ENCODE peak calls at places on chromosomes 2 and 18, in ten cellular contexts. M, N, B, H, K, C, S, L, P and G are unnamed samples.

GRCh38 chr18:52588916-52589315 is 248.9 kb downstream of the DCC start:
- DNase-seq in P (peak; percentile 56), B (no peak), C (no peak), H (no peak), L (no peak), N (no peak), S (no peak), M (peak; percentile 30), K (no peak), G (no peak)

GRCh38 chr18:48391863-48392262 is 17.3 kb downstream of the ZBTB7C start:
- DNase-seq in S (peak; percentile 43), K (no peak), N (peak; percentile 38), B (no peak), C (no peak), M (no peak), P (no peak), L (no peak), H (peak; percentile 40), G (no peak)

GRCh38 chr2:207200136-207200535 is 34.4 kb upstream of the KLF7 start:
- DNase-seq in N (no peak), P (no peak), S (no peak), K (no peak), H (no peak), L (no peak), C (no peak), B (no peak), M (no peak), G (no peak)

GRCh38 chr2:16045653-16046352 is 105.5 kb downstream of the MYCN start:
- DNase-seq in P (no peak), B (no peak), S (no peak), M (no peak), H (no peak), L (no peak), N (no peak), C (no peak), K (no peak), G (no peak)

GRCh38 chr18:80194874-80195570 is 52.3 kb downstream of the PARD6G start:
- DNase-seq in B (no peak), K (no peak), L (no peak), H (no peak), S (no peak), N (no peak), C (no peak), M (no peak), P (no peak), G (no peak)

GRCh38 chr2:172713365-172713875 is 22.2 kb upstream of the RAPGEF4 start:
- DNase-seq in S (no peak), B (no peak), N (no peak), H (no peak), M (no peak), P (no peak), K (no peak), C (no peak), L (no peak), G (peak; percentile 50)

GRCh38 chr18:23479829-23480505 is 23.3 kb upstream of the RMC1 start:
- DNase-seq in P (no peak), N (no peak), M (no peak), L (no peak), S (no peak), B (no peak), K (no peak), H (no peak), C (no peak), G (no peak)

GRCh38 chr18:57931038-57931437 is 113.0 kb upstream of the NEDD4L start:
- DNase-seq in L (no peak), C (no peak), M (no peak), S (peak; percentile 39), K (no peak), N (no peak), B (no peak), H (no peak), P (no peak), G (no peak)

GRCh38 chr2:88245109-88245508 is 75.0 kb downstream of the THNSL2 start:
- DNase-seq in H (no peak), N (no peak), L (no peak), B (no peak), M (no peak), C (no peak), K (no peak), S (no peak), P (no peak), G (no peak)

GRCh38 chr2:172859821-172860707 is 124.4 kb downstream of the RAPGEF4 start:
- DNase-seq in S (no peak), N (no peak), C (no peak), K (no peak), L (no peak), M (no peak), P (peak; percentile 12), H (no peak), B (no peak), G (no peak)

GRCh38 chr2:155412599-155412998 is 714.1 kb downstream of the KCNJ3 start:
- DNase-seq in K (no peak), N (no peak), M (no peak), H (no peak), B (no peak), L (no peak), P (no peak), C (no peak), S (no peak), G (no peak)

GRCh38 chr2:218655751-218656150 is 3.7 kb downstream of the ZNF142 start:
- DNase-seq in L (no peak), M (no peak), K (no peak), C (no peak), H (no peak), S (no peak), P (no peak), B (no peak), N (no peak), G (no peak)
- H3K27ac ChIP-seq in L (no peak overlapping the region), M (no peak overlapping the region), K (no peak overlapping the region), C (no peak overlapping the region), H (peak overlapping the region; percentile 78), S (no peak overlapping the region), P (no peak overlapping the region), B (no peak overlapping the region), N (no peak overlapping the region), G (no peak overlapping the region)

GRCh38 chr2:111227716-111228141 is 107.0 kb downstream of the BCL2L11 start:
- DNase-seq in M (peak; percentile 65), B (no peak), N (no peak), L (no peak), P (peak; percentile 90), C (no peak), K (no peak), H (no peak), S (no peak), G (no peak)
- H3K4me3 ChIP-seq in M (no peak overlapping the region), B (no peak overlapping the region), N (no peak overlapping the region), L (no peak overlapping the region), P (no peak overlapping the region), C (no peak overlapping the region), K (no peak overlapping the region), H (no peak overlapping the region), S (no peak overlapping the region), G (no peak overlapping the region)

GRCh38 chr2:196160101-196160500 is 11.3 kb downstream of the STK17B start:
- DNase-seq in B (peak; percentile 43), H (no peak), L (no peak), K (peak; percentile 36), C (no peak), P (peak; percentile 95), M (peak; percentile 92), N (no peak), S (no peak), G (no peak)
- H3K27ac ChIP-seq in B (no peak overlapping the region), H (no peak overlapping the region), L (peak overlapping the region; percentile 83), K (peak overlapping the region; percentile 14), C (no peak overlapping the region), P (peak overlapping the region; percentile 17), M (peak overlapping the region; percentile 7), N (no peak overlapping the region), S (peak overlapping the region; percentile 52), G (no peak overlapping the region)

GRCh38 chr2:30237346-30238142 is 6.2 kb downstream of the LBH start:
- DNase-seq in P (peak; percentile 29), M (no peak), K (no peak), N (no peak), B (no peak), S (no peak), C (no peak), L (no peak), H (no peak), G (no peak)

GRCh38 chr2:30236591-30237245 is 5.4 kb downstream of the LBH start:
- DNase-seq in K (no peak), S (peak; percentile 20), P (no peak), N (no peak), L (no peak), M (no peak), H (peak; percentile 61), C (peak; percentile 41), B (no peak), G (no peak)

GRCh38 chr2:30235008-30235655 is 3.8 kb downstream of the LBH start:
- DNase-seq in M (peak; percentile 60), C (no peak), L (no peak), K (no peak), P (peak; percentile 58), B (no peak), N (no peak), S (peak; percentile 24), H (no peak), G (no peak)

GRCh38 chr2:30234180-30234971 is 3.0 kb downstream of the LBH start:
- DNase-seq in K (peak; percentile 62), M (peak; percentile 96), C (peak; percentile 52), B (no peak), L (no peak), H (no peak), P (peak; percentile 98), N (no peak), S (peak; percentile 35), G (no peak)

GRCh38 chr2:30235859-30236535 is 4.7 kb downstream of the LBH start:
- DNase-seq in K (no peak), N (no peak), B (no peak), H (no peak), S (peak; percentile 3), L (no peak), C (no peak), P (no peak), M (no peak), G (no peak)
- H3K4me3 ChIP-seq in K (no peak overlapping the region), N (no peak overlapping the region), B (no peak overlapping the region), H (no peak overlapping the region), S (no peak overlapping the region), L (no peak overlapping the region), C (peak overlapping the region; percentile 99), P (no peak overlapping the region), M (peak overlapping the region; percentile 84), G (no peak overlapping the region)

GRCh38 chr2:12720752-12721151 is 4.0 kb downstream of the TRIB2 start:
- DNase-seq in C (no peak), P (peak; percentile 23), H (no peak), B (no peak), N (no peak), L (no peak), M (no peak), K (no peak), S (no peak), G (no peak)
- H3K27ac ChIP-seq in C (no peak overlapping the region), P (peak overlapping the region; percentile 88), H (peak overlapping the region; percentile 99), B (peak overlapping the region; percentile 49), N (peak overlapping the region; percentile 28), L (peak overlapping the region; percentile 89), M (no peak overlapping the region), K (no peak overlapping the region), S (peak overlapping the region; percentile 95), G (peak overlapping the region; percentile 97)

GRCh38 chr18:8623549-8624106 is 14.4 kb downstream of the RAB12 start:
- DNase-seq in L (peak; percentile 66), N (peak; percentile 25), H (peak; percentile 54), S (no peak), C (no peak), B (peak; percentile 51), P (no peak), K (no peak), M (no peak), G (peak; percentile 72)
- H3K4me3 ChIP-seq in L (no peak overlapping the region), N (no peak overlapping the region), H (no peak overlapping the region), S (no peak overlapping the region), C (peak overlapping the region; percentile 25), B (no peak overlapping the region), P (peak overlapping the region; percentile 7), K (no peak overlapping the region), M (no peak overlapping the region), G (peak overlapping the region; percentile 15)